ENCODE peak calls at places on chromosome 4, in six cellular contexts. One of them, this sample, is unnamed.

GRCh38 chr4:38078590-38079381 is 118.6 kb downstream of the PTTG2 start:
- DNase-seq in HL-60: no peak
- DNase-seq in naive thymus-derived CD8-positive, alpha-beta T cell: no peak
- DNase-seq in astrocyte of the hippocampus: peak
- DNase-seq in iris pigment epithelial cell: peak
- DNase-seq in SK-N-SH: no peak
- DNase-seq in this sample: no peak

GRCh38 chr4:136329042-136329662 is 1203.1 kb downstream of the PCDH18 start:
- DNase-seq in HL-60: no peak
- DNase-seq in iris pigment epithelial cell: peak
- DNase-seq in astrocyte of the hippocampus: no peak
- DNase-seq in SK-N-SH: no peak
- DNase-seq in naive thymus-derived CD8-positive, alpha-beta T cell: no peak
- DNase-seq in this sample: no peak

GRCh38 chr4:168498259-168498658 is 1.4 kb downstream of the PALLD start:
- DNase-seq in astrocyte of the hippocampus: no peak
- DNase-seq in naive thymus-derived CD8-positive, alpha-beta T cell: no peak
- DNase-seq in SK-N-SH: no peak
- DNase-seq in iris pigment epithelial cell: peak
- DNase-seq in HL-60: no peak
- DNase-seq in this sample: no peak

GRCh38 chr4:8191136-8191747 is 7.8 kb upstream of the SH3TC1 start:
- DNase-seq in SK-N-SH: no peak
- DNase-seq in astrocyte of the hippocampus: peak
- DNase-seq in naive thymus-derived CD8-positive, alpha-beta T cell: no peak
- DNase-seq in iris pigment epithelial cell: peak
- DNase-seq in HL-60: no peak
- DNase-seq in this sample: peak

GRCh38 chr4:3346146-3346545 is 53.3 kb downstream of the RGS12 start:
- DNase-seq in naive thymus-derived CD8-positive, alpha-beta T cell: no peak
- DNase-seq in HL-60: peak
- DNase-seq in iris pigment epithelial cell: peak
- DNase-seq in astrocyte of the hippocampus: peak
- DNase-seq in SK-N-SH: peak
- DNase-seq in this sample: no peak

GRCh38 chr4:161530710-161531109 is 633.1 kb downstream of the FSTL5 start:
- DNase-seq in SK-N-SH: no peak
- DNase-seq in HL-60: no peak
- DNase-seq in astrocyte of the hippocampus: no peak
- DNase-seq in naive thymus-derived CD8-positive, alpha-beta T cell: no peak
- DNase-seq in iris pigment epithelial cell: no peak
- DNase-seq in this sample: no peak

GRCh38 chr4:94648699-94649098 is 109.1 kb upstream of the BMPR1B start:
- DNase-seq in iris pigment epithelial cell: no peak
- DNase-seq in HL-60: no peak
- DNase-seq in SK-N-SH: no peak
- DNase-seq in naive thymus-derived CD8-positive, alpha-beta T cell: no peak
- DNase-seq in astrocyte of the hippocampus: no peak
- DNase-seq in this sample: no peak

GRCh38 chr4:10099521-10100325 is 16.9 kb downstream of the WDR1 start:
- DNase-seq in SK-N-SH: no peak
- DNase-seq in astrocyte of the hippocampus: no peak
- DNase-seq in iris pigment epithelial cell: no peak
- DNase-seq in HL-60: no peak
- DNase-seq in naive thymus-derived CD8-positive, alpha-beta T cell: no peak
- DNase-seq in this sample: no peak

GRCh38 chr4:11698846-11699590 is 270.3 kb upstream of the HS3ST1 start:
- DNase-seq in HL-60: no peak
- DNase-seq in SK-N-SH: no peak
- DNase-seq in naive thymus-derived CD8-positive, alpha-beta T cell: no peak
- DNase-seq in astrocyte of the hippocampus: peak
- DNase-seq in iris pigment epithelial cell: peak
- DNase-seq in this sample: no peak

GRCh38 chr4:106201373-106201772 is 114.6 kb downstream of the TBCK start:
- DNase-seq in HL-60: peak
- DNase-seq in astrocyte of the hippocampus: peak
- DNase-seq in iris pigment epithelial cell: peak
- DNase-seq in SK-N-SH: peak
- DNase-seq in naive thymus-derived CD8-positive, alpha-beta T cell: no peak
- DNase-seq in this sample: no peak

GRCh38 chr4:102438873-102439614 is 62.1 kb upstream of the NFKB1 start:
- DNase-seq in astrocyte of the hippocampus: peak
- DNase-seq in SK-N-SH: no peak
- DNase-seq in HL-60: no peak
- DNase-seq in iris pigment epithelial cell: peak
- DNase-seq in naive thymus-derived CD8-positive, alpha-beta T cell: no peak
- DNase-seq in this sample: no peak

GRCh38 chr4:112168719-112169500 is 23.7 kb downstream of the FAM241A start:
- DNase-seq in HL-60: no peak
- DNase-seq in iris pigment epithelial cell: peak
- DNase-seq in naive thymus-derived CD8-positive, alpha-beta T cell: no peak
- DNase-seq in astrocyte of the hippocampus: no peak
- DNase-seq in SK-N-SH: no peak
- DNase-seq in this sample: no peak

GRCh38 chr4:4860803-4861591 is 1.5 kb downstream of the MSX1 start:
- DNase-seq in HL-60: no peak
- DNase-seq in SK-N-SH: peak
- DNase-seq in astrocyte of the hippocampus: no peak
- DNase-seq in iris pigment epithelial cell: no peak
- DNase-seq in naive thymus-derived CD8-positive, alpha-beta T cell: no peak
- DNase-seq in this sample: no peak

GRCh38 chr4:76270776-76271175 is 19.3 kb downstream of the FAM47E start:
- DNase-seq in naive thymus-derived CD8-positive, alpha-beta T cell: no peak
- DNase-seq in astrocyte of the hippocampus: no peak
- DNase-seq in HL-60: no peak
- DNase-seq in SK-N-SH: no peak
- DNase-seq in iris pigment epithelial cell: no peak
- DNase-seq in this sample: no peak

GRCh38 chr4:142121951-142122350 is 485.6 kb downstream of the IL15 start:
- DNase-seq in astrocyte of the hippocampus: no peak
- DNase-seq in HL-60: no peak
- DNase-seq in naive thymus-derived CD8-positive, alpha-beta T cell: no peak
- DNase-seq in iris pigment epithelial cell: peak
- DNase-seq in SK-N-SH: no peak
- DNase-seq in this sample: no peak

GRCh38 chr4:53461244-53461643 is 83.8 kb downstream of the FIP1L1 start:
- DNase-seq in HL-60: no peak
- DNase-seq in SK-N-SH: no peak
- DNase-seq in astrocyte of the hippocampus: no peak
- DNase-seq in iris pigment epithelial cell: peak
- DNase-seq in naive thymus-derived CD8-positive, alpha-beta T cell: no peak
- DNase-seq in this sample: no peak

This sample was measured in anterior cingulate cortex.